ENCODE peak calls at places on chromosome 10, in six cellular contexts. R is stimulated activated CD4-positive, alpha-beta T cell treated with anti-CD3 and anti-CD28 coated beads, Interleukin-1b, Interleukin-23, amount 100 ng/mL, for 1 hour; C is activated CD4-positive, alpha-beta T cell treated with anti-CD3 and anti-CD28 coated beads, Interleukin-2, amount 10 ng/mL, durations not matched to agents 7 days and 5 days; B is activated naive CD8-positive, alpha-beta T cell treated with anti-CD3 and anti-CD28 coated beads for 36 hours; Q is HTR-8/SVneo; H is heart left ventricle. G is an unnamed sample.

GRCh38 chr10:95333997-95334792 is 43.4 kb upstream of the PDLIM1 start:
- DNase-seq in R (no peak), C (no peak), B (no peak), Q (peak), H (peak), G (no peak)

GRCh38 chr10:105769248-105770184 is 1128.4 kb downstream of the SORCS3 start:
- DNase-seq in R (no peak), C (no peak), B (no peak), Q (no peak), H (no peak), G (no peak)

GRCh38 chr10:122306282-122306681 is 35.2 kb downstream of the BTBD16 start:
- DNase-seq in R (no peak), C (no peak), B (no peak), Q (no peak), H (no peak), G (no peak)

GRCh38 chr10:12489806-12490205 is 140.5 kb downstream of the CAMK1D start:
- DNase-seq in R (no peak), C (no peak), B (no peak), Q (no peak), H (no peak), G (no peak)

GRCh38 chr10:88858493-88858892 is 6.8 kb upstream of the ANKRD22 start:
- DNase-seq in R (no peak), C (no peak), B (no peak), Q (no peak), H (no peak), G (no peak)

GRCh38 chr10:124447741-124448466 is 1.9 kb downstream of the NKX1-2 start:
- DNase-seq in R (no peak), C (no peak), B (no peak), Q (no peak), H (no peak), G (no peak)

GRCh38 chr10:114340816-114341215 is 63.5 kb downstream of the AFAP1L2 start:
- DNase-seq in R (no peak), C (no peak), B (no peak), Q (no peak), H (no peak), G (no peak)

GRCh38 chr10:97075961-97076525 is 109.7 kb downstream of the SLIT1 start:
- DNase-seq in R (no peak), C (no peak), B (no peak), Q (no peak), H (no peak), G (no peak)

GRCh38 chr10:110642980-110643655 is 1.0 kb upstream of the RBM20 start:
- DNase-seq in R (no peak), C (no peak), B (no peak), Q (no peak), H (no peak), G (no peak)